ENCODE peak calls at places on chromosomes 5 and 9, in seven cellular contexts. Q is mucosa of descending colon; W is BE2C; Z is HFFc6; T is CD4-positive, alpha-beta T cell; L is fibroblast of pulmonary artery; O is AG10803. R is an unnamed sample.

GRCh38 chr5:164370841-164371240 is 865.4 kb downstream of the MAT2B start:
- DNase-seq in Z (no peak), T (no peak), O (no peak), L (no peak), Q (no peak), W (no peak), R (no peak)

GRCh38 chr9:21585756-21586752 is 103.9 kb upstream of the IFNE start:
- DNase-seq in Q (no peak), L (peak; percentile 50), O (peak; percentile 33), Z (no peak), T (no peak), W (no peak), R (no peak)

GRCh38 chr5:169637085-169637855 is at the start of gene DOCK2:
- DNase-seq in Z (no peak), O (no peak), L (no peak), T (peak; percentile 68), Q (peak; percentile 67), W (no peak), R (peak; percentile 90)

GRCh38 chr9:127029548-127029947 is 92.9 kb downstream of the ANGPTL2 start:
- DNase-seq in L (no peak), T (no peak), Z (no peak), O (no peak), Q (no peak), W (no peak), R (no peak)

GRCh38 chr5:32805966-32806626 is 95.0 kb downstream of the NPR3 start:
- DNase-seq in W (no peak), O (peak; percentile 85), L (peak; percentile 56), Z (peak; percentile 78), T (no peak), Q (no peak), R (no peak)

GRCh38 chr5:181186022-181186421 is 19.0 kb downstream of the TRIM7 start:
- DNase-seq in T (no peak), O (no peak), Z (no peak), Q (no peak), W (no peak), L (no peak), R (no peak)

GRCh38 chr9:5784526-5785315 is 48.2 kb downstream of the ERMP1 start:
- DNase-seq in Q (no peak), Z (peak; percentile 24), L (no peak), T (no peak), W (no peak), O (peak; percentile 13), R (no peak)

GRCh38 chr9:36064448-36065037 is 27.8 kb downstream of the RECK start:
- DNase-seq in O (peak; percentile 33), L (peak; percentile 51), W (no peak), T (no peak), Q (no peak), Z (peak; percentile 9), R (no peak)

GRCh38 chr5:179060116-179061008 is at the start of gene ZNF354C:
- DNase-seq in O (peak; percentile 84), L (peak; percentile 93), Z (peak; percentile 82), W (peak; percentile 96), T (peak; percentile 87), Q (peak; percentile 90), R (peak; percentile 60)

GRCh38 chr5:39779836-39780235 is 355.1 kb upstream of the DAB2 start:
- DNase-seq in Z (no peak), L (peak; percentile 32), O (peak; percentile 63), Q (no peak), W (no peak), T (no peak), R (no peak)

GRCh38 chr9:36765468-36766341 is 193.0 kb downstream of the MELK start:
- DNase-seq in L (peak; percentile 36), T (peak; percentile 90), O (peak; percentile 43), Q (peak; percentile 87), Z (no peak), W (peak; percentile 96), R (peak; percentile 93)

GRCh38 chr9:73583590-73583989 is 431.9 kb downstream of the ANXA1 start:
- DNase-seq in L (peak; percentile 3), Q (no peak), W (no peak), Z (no peak), O (no peak), T (no peak), R (no peak)

GRCh38 chr9:118418887-118419620 is 714.9 kb downstream of the TLR4 start:
- DNase-seq in Z (no peak), O (no peak), T (no peak), W (no peak), Q (no peak), L (no peak), R (no peak)

GRCh38 chr5:1836891-1837880 is 36.0 kb downstream of the NDUFS6 start:
- DNase-seq in W (no peak), L (no peak), T (no peak), Q (no peak), Z (no peak), O (no peak), R (no peak)
- TF ChIP-seq CTCF in W (no peak), L (no peak), T (no peak), Q (no peak), Z (no peak), O (no peak), R (no peak)

GRCh38 chr5:115774684-115775083 is 41.8 kb downstream of the CDO1 start:
- DNase-seq in L (no peak), Q (no peak), O (no peak), T (no peak), Z (no peak), W (no peak), R (no peak)

GRCh38 chr5:115766608-115767007 is 49.9 kb downstream of the CDO1 start:
- DNase-seq in O (no peak), T (no peak), Z (no peak), W (no peak), L (no peak), Q (no peak), R (no peak)

GRCh38 chr5:115767424-115767823 is 49.0 kb downstream of the CDO1 start:
- DNase-seq in T (no peak), W (no peak), L (no peak), O (no peak), Z (no peak), Q (no peak), R (no peak)

GRCh38 chr5:115773010-115773580 is 43.4 kb downstream of the CDO1 start:
- DNase-seq in T (no peak), Q (no peak), L (no peak), O (no peak), W (no peak), Z (no peak), R (no peak)

DNA sequence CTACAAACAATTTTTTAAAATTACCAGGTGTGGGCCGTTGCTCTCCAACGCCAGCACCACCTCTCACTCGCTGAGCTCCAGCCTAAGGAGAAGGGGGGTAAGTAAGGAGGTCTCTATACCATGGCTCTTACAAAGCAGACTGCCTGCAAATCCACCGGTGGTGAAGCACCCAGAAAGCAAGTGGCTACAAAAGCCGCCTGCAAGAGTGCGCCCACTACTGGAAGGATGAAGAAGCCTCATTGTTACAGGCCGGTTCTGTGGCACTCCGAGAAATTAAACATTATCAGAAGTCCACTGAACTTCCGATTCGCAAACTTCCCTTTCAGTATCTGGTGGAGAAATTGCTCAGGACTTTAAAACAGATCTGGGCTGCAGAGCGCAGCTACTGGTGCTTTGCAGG is 46.0 kb downstream of the CDO1 start:
- DNase-seq in T (no peak), Q (peak; percentile 24), L (no peak), O (peak; percentile 6), Z (no peak), W (peak; percentile 31), R (no peak)
- TF ChIP-seq CTCF in T (no peak), Q (no peak), L (peak; percentile 36), O (peak; percentile 52), Z (peak; percentile 71), W (peak; percentile 75), R (peak; percentile 13)

GRCh38 chr9:136827794-136828473 is 14.3 kb upstream of the AJM1 start:
- DNase-seq in Z (no peak), Q (no peak), W (no peak), T (no peak), L (no peak), O (no peak), R (no peak)

GRCh38 chr9:136831002-136831719 is 11.1 kb upstream of the AJM1 start:
- DNase-seq in Z (no peak), T (no peak), O (no peak), L (no peak), Q (no peak), W (peak; percentile 5), R (no peak)

GRCh38 chr9:136828474-136829140 is 13.7 kb upstream of the AJM1 start:
- DNase-seq in W (no peak), Q (no peak), L (no peak), O (no peak), T (no peak), Z (no peak), R (no peak)

GRCh38 chr9:136829981-136830885 is 12.0 kb upstream of the AJM1 start:
- DNase-seq in T (no peak), Z (no peak), Q (no peak), W (peak; percentile 4), O (no peak), L (no peak), R (no peak)

GRCh38 chr9:136829412-136829811 is 12.9 kb upstream of the AJM1 start:
- DNase-seq in Q (no peak), Z (no peak), W (no peak), L (no peak), O (no peak), T (no peak), R (no peak)
- TF ChIP-seq CTCF in Q (no peak), Z (peak; percentile 6), W (no peak), L (no peak), O (no peak), T (no peak), R (no peak)

GRCh38 chr9:81465468-81466002 is 223.8 kb downstream of the TLE1 start:
- DNase-seq in Q (no peak), O (no peak), Z (no peak), T (no peak), W (no peak), L (no peak), R (no peak)
- TF ChIP-seq CTCF in Q (no peak), O (peak; percentile 7), Z (peak; percentile 29), T (no peak), W (no peak), L (no peak), R (no peak)

DNA sequence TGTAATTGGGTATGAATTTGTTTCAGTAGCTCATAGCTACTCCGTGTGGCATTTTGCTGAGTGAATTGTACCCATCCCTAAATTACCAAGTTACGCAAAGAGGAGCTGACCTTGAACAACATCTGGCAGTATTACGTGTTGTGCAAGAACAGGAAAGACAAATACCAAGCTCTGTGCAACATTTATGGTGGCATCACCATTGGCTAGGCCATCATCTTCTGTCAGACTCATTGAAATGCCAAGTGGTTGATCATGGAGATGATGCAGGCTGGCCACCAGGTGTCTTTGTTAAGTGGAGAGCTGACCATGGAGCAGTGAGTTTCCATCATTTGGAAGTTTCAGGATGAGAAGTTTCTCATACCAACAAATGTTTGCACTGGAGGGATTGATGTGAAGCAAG is 15.0 kb downstream of the ZSWIM6 start:
- DNase-seq in W (no peak), O (peak; percentile 60), L (peak; percentile 28), Q (no peak), T (no peak), Z (no peak), R (no peak)
- TF ChIP-seq CTCF in W (peak; percentile 12), O (no peak), L (peak; percentile 7), Q (no peak), T (no peak), Z (peak; percentile 50), R (no peak)